ENCODE peak calls at places on chromosomes 3 and 15, in six cellular contexts. S is AG20443; R is ecto neural progenitor cell; X is stimulated activated CD8-positive, alpha-beta memory T cell treated with anti-CD3 and anti-CD28 coated beads, Interleukin-4, amount 100 ng/mL, for 1 hour; J is epithelial cell of prostate; K is epithelial cell of proximal tubule. H is an unnamed sample.

GRCh38 chr15:74365619-74366445 is 1.6 kb downstream of the CYP11A1 start:
- DNase-seq in S (peak; percentile 85), R (peak; percentile 83), X (no peak), J (no peak), K (no peak), H (peak; percentile 66)

GRCh38 chr3:172658344-172659245 is 52.3 kb downstream of the NCEH1 start:
- DNase-seq in S (peak; percentile 72), R (no peak), X (no peak), J (no peak), K (peak; percentile 96), H (no peak)

GRCh38 chr15:40511472-40512133 is 40.8 kb downstream of the CHST14 start:
- DNase-seq in S (peak; percentile 91), R (peak; percentile 75), X (no peak), J (no peak), K (no peak), H (peak; percentile 84)

GRCh38 chr15:65634381-65634780 is 12.6 kb downstream of the SLC24A1 start:
- DNase-seq in S (no peak), R (no peak), X (no peak), J (peak; percentile 44), K (no peak), H (no peak)

GRCh38 chr15:91515188-91515754 is 338.2 kb upstream of the SLCO3A1 start:
- DNase-seq in S (peak; percentile 90), R (no peak), X (no peak), J (peak; percentile 85), K (peak; percentile 38), H (no peak)

GRCh38 chr15:60735559-60736047 is 256.7 kb upstream of the ICE2 start:
- DNase-seq in S (no peak), R (no peak), X (no peak), J (no peak), K (no peak), H (no peak)

GRCh38 chr3:18070231-18070630 is 327.8 kb upstream of the TBC1D5 start:
- DNase-seq in S (no peak), R (no peak), X (no peak), J (no peak), K (no peak), H (no peak)

GRCh38 chr3:128383316-128384235 is 83.1 kb downstream of the DNAJB8 start:
- DNase-seq in S (peak; percentile 78), R (no peak), X (peak; percentile 10), J (peak; percentile 8), K (peak; percentile 36), H (no peak)

GRCh38 chr3:108175352-108175751 is 46.9 kb downstream of the IFT57 start:
- DNase-seq in S (no peak), R (no peak), X (no peak), J (peak; percentile 29), K (no peak), H (no peak)

GRCh38 chr3:194805546-194805945 is 119.9 kb downstream of the FAM43A start:
- DNase-seq in S (no peak), R (no peak), X (no peak), J (no peak), K (no peak), H (no peak)

GRCh38 chr15:90857337-90857736 is 11.1 kb upstream of the FURIN start:
- DNase-seq in S (no peak), R (no peak), X (no peak), J (no peak), K (no peak), H (no peak)

GRCh38 chr3:36227982-36228381 is 152.3 kb upstream of the STAC start:
- DNase-seq in S (no peak), R (no peak), X (no peak), J (no peak), K (no peak), H (no peak)

GRCh38 chr3:188006726-188007393 is 147.1 kb upstream of the LPP start:
- DNase-seq in S (no peak), R (no peak), X (no peak), J (no peak), K (peak; percentile 93), H (no peak)

GRCh38 chr3:64530434-64531049 is 157.3 kb downstream of the ADAMTS9 start:
- DNase-seq in S (peak; percentile 86), R (peak; percentile 72), X (no peak), J (no peak), K (no peak), H (peak; percentile 69)

GRCh38 chr15:41790756-41791546 is 16.7 kb downstream of the MAPKBP1 start:
- DNase-seq in S (peak; percentile 51), R (no peak), X (no peak), J (no peak), K (no peak), H (no peak)

GRCh38 chr15:65371976-65372786 is 5.6 kb downstream of the IGDCC3 start:
- DNase-seq in S (no peak), R (no peak), X (no peak), J (no peak), K (no peak), H (peak; percentile 19)

GRCh38 chr3:197499427-197499826 is 56.3 kb downstream of the BDH1 start:
- DNase-seq in S (no peak), R (no peak), X (no peak), J (peak; percentile 84), K (no peak), H (no peak)

GRCh38 chr3:8554725-8555621 is 53.4 kb downstream of the LMCD1 start:
- DNase-seq in S (peak; percentile 89), R (peak; percentile 70), X (no peak), J (no peak), K (no peak), H (peak; percentile 51)

GRCh38 chr3:33096103-33096868 is 660 bp downstream of the GLB1 start:
- DNase-seq in S (peak; percentile 72), R (peak; percentile 58), X (no peak), J (no peak), K (no peak), H (peak; percentile 47)

GRCh38 chr15:67587754-67588153 is 45.3 kb downstream of the MAP2K5 start:
- DNase-seq in S (no peak), R (no peak), X (no peak), J (no peak), K (no peak), H (no peak)

GRCh38 chr3:80771085-80771484 is 990.4 kb downstream of the GBE1 start:
- DNase-seq in S (peak; percentile 14), R (no peak), X (no peak), J (no peak), K (no peak), H (no peak)

GRCh38 chr15:101657968-101658784 is 6.0 kb upstream of the TM2D3 start:
- DNase-seq in S (no peak), R (no peak), X (no peak), J (no peak), K (no peak), H (no peak)

GRCh38 chr3:36843065-36844051 is 79.0 kb upstream of the DCLK3 start:
- DNase-seq in S (peak; percentile 38), R (no peak), X (peak; percentile 4), J (no peak), K (no peak), H (peak; percentile 83)

GRCh38 chr3:114213669-114214541 is 23.5 kb downstream of the ZNF80 start:
- DNase-seq in S (peak; percentile 84), R (no peak), X (peak; percentile 46), J (peak; percentile 56), K (peak; percentile 78), H (peak; percentile 68)

GRCh38 chr3:170524072-170524471 is 61.8 kb downstream of the SLC7A14 start:
- DNase-seq in S (no peak), R (no peak), X (no peak), J (no peak), K (no peak), H (no peak)